ENCODE peak calls at places on chromosomes 11 and 22, in seven cellular contexts. O is HL-60, W is PC-3, M is transverse colon, Z is astrocyte of the spinal cord, L is fibroblast of mammary gland, V is coronary artery. D is an unnamed sample.

GRCh38 chr11:118398797-118399564 is 2.4 kb upstream of the ATP5MG start:
- DNase-seq in O (no peak), W (no peak), M (no peak), Z (no peak), L (no peak), V (no peak), D (no peak)

GRCh38 chr11:10392680-10393079 is 62.4 kb upstream of the AMPD3 start:
- DNase-seq in O (no peak), W (no peak), M (no peak), Z (peak; percentile 60), L (peak; percentile 29), V (no peak), D (no peak)

GRCh38 chr11:2203440-2204259 is 32.0 kb upstream of the TH start:
- DNase-seq in O (no peak), W (no peak), M (peak; percentile 43), Z (no peak), L (no peak), V (peak; percentile 62), D (no peak)

GRCh38 chr22:27454807-27455450 is 346.6 kb downstream of the MN1 start:
- DNase-seq in O (no peak), W (no peak), M (no peak), Z (no peak), L (no peak), V (no peak), D (no peak)

GRCh38 chr11:65446446-65447277 is 24.1 kb downstream of the NEAT1 start:
- DNase-seq in O (no peak), W (peak; percentile 2), M (no peak), Z (peak; percentile 62), L (peak; percentile 63), V (peak; percentile 85), D (no peak)

GRCh38 chr11:77879218-77879617 is 58.3 kb downstream of the AAMDC start:
- DNase-seq in O (peak; percentile 7), W (no peak), M (no peak), Z (peak; percentile 18), L (peak; percentile 70), V (no peak), D (no peak)

GRCh38 chr11:123063396-123064267 is 1.7 kb upstream of the HSPA8 start:
- DNase-seq in O (peak; percentile 71), W (peak; percentile 56), M (peak; percentile 52), Z (peak; percentile 78), L (peak; percentile 72), V (peak; percentile 80), D (peak; percentile 28)

GRCh38 chr11:103436131-103436770 is 327.0 kb downstream of the DYNC2H1 start:
- DNase-seq in O (no peak), W (no peak), M (no peak), Z (no peak), L (no peak), V (no peak), D (no peak)

GRCh38 chr11:125494601-125494986 is 1.5 kb downstream of the FEZ1 start:
- DNase-seq in O (no peak), W (no peak), M (no peak), Z (peak; percentile 7), L (no peak), V (no peak), D (no peak)

GRCh38 chr11:76587810-76588454 is 82.6 kb downstream of the LRRC32 start:
- DNase-seq in O (no peak), W (peak; percentile 29), M (no peak), Z (no peak), L (no peak), V (no peak), D (no peak)

GRCh38 chr11:66494935-66495334 is 14.7 kb downstream of the DPP3 start:
- DNase-seq in O (no peak), W (no peak), M (no peak), Z (no peak), L (no peak), V (no peak), D (no peak)

GRCh38 chr11:66493124-66493523 is 12.9 kb downstream of the DPP3 start:
- DNase-seq in O (no peak), W (no peak), M (no peak), Z (no peak), L (no peak), V (no peak), D (no peak)

GRCh38 chr11:66497206-66497605 is 13.2 kb upstream of the BBS1 start:
- DNase-seq in O (no peak), W (no peak), M (no peak), Z (no peak), L (no peak), V (no peak), D (no peak)

GRCh38 chr11:66494458-66494857 is 14.2 kb downstream of the DPP3 start:
- DNase-seq in O (no peak), W (no peak), M (no peak), Z (no peak), L (no peak), V (no peak), D (no peak)

GRCh38 chr11:66495401-66495844 is 15.0 kb upstream of the BBS1 start:
- DNase-seq in O (no peak), W (peak; percentile 21), M (no peak), Z (no peak), L (no peak), V (no peak), D (no peak)
- TF ChIP-seq CTCF in O (peak; percentile 4), W (peak; percentile 61), M (no peak), Z (peak; percentile 39), L (peak; percentile 17), V (no peak), D (peak; percentile 22)

DNA sequence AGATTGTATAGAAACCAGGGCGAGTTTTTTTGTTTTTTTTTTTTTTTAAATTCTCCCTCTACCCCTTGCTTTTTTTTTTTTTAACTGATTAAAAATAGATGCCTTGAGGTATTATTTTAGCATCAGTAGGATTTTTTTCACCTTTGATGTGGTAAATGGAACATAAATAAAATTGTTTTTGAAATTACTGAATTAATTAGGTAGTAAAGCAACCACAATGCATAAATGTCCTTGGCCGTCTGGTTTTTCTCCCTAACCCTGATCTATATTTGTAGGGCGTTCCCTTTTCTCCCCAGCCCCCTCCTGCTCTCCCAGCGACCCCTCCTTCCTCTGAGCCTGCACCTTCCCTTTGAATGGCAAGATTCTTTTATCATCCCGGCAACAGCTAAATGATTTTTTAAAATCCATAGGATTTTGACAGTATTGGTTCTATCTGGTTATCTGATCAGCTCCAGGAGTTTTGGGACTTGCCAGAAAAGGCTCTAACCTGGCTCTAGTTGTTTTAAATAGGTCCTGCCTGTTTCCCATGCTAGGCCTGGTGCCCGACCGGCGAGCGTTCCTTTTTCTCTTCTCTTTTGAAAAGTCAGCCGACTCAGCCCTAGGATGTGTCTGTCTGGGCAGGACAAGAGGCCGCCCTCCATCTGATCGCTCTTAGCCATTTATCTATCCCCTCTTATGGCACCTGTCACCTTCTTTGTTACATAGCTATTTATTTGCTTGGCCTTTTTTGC is 108.0 kb downstream of the ZBTB16 start:
- DNase-seq in O (no peak), W (no peak), M (no peak), Z (no peak), L (no peak), V (no peak), D (no peak)
- TF ChIP-seq CTCF in O (no peak), W (no peak), M (no peak), Z (no peak), L (no peak), V (no peak), D (no peak)

DNA sequence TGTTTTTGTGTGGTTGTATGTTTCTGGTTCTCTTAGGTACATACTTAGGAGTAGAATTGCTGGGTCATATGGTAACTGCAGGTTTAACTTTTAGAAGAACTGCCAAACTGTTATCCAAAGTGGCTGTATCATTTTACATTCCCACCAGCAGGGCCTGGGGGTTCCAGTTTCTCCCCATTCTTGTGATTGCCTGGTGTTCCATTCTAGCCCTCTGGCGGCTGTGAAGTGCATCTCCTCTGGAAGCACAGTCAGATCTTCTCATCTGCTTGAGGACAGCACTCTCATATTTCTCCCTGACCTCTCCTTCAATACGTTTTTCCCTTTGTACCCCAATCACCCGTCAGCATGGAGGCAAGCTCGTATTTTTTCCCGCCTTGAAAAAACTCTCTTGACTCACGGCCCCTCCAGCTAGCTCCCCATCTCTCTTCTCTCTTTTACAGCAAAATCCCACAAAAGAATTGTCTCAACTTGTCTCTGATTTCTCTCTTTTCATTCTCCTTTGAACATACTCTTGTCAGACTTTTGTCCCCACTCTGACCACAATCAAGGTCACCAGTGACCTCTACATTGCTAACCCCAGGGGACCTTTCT is 56.8 kb upstream of the THY1 start:
- DNase-seq in O (peak; percentile 24), W (peak; percentile 40), M (no peak), Z (peak; percentile 26), L (peak; percentile 42), V (peak; percentile 35), D (no peak)
- TF ChIP-seq CTCF in O (peak; percentile 7), W (peak; percentile 60), M (no peak), Z (peak; percentile 70), L (peak; percentile 53), V (no peak), D (peak; percentile 71)

DNA sequence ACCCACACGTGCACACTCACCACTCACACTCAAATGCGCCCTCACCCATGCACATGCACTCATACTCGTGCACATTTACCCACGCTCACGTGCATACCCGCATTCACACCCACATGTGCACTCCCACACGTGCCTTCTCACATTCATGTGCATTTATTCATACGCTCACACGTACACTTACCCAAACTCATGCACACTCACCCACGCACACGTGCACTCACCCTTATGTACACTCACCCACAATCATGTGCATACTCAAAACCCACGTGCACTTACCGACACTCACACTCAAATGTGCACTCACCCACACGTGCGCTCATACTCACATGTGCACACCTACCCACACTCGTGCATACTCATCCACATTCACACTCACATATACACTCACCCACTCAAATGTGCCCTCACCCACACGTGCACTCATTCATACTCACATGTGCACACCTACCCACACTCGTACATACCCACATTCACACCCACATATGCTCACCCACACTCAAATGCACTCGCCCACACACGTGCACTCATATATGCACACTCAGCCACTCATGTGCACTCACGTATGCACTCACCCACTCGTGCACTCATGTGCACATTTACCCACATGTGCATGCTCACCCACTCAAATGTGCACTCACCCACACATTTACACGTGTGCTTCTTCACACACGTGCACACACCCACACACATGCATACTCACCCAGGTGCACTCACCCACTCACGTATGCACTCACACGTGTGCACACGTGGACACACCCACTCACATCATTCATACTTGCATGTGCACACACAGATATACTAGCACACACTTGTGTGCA is 84.4 kb downstream of the TRMU start:
- DNase-seq in O (no peak), W (no peak), M (no peak), Z (no peak), L (no peak), V (no peak), D (no peak)
- TF ChIP-seq CTCF in O (no peak), W (no peak), M (no peak), Z (no peak), L (no peak), V (no peak), D (no peak)

GRCh38 chr11:44865866-44866272 is 84.8 kb downstream of the TP53I11 start:
- DNase-seq in O (no peak), W (peak; percentile 18), M (no peak), Z (no peak), L (no peak), V (no peak), D (no peak)
- TF ChIP-seq CTCF in O (no peak), W (peak; percentile 19), M (no peak), Z (no peak), L (no peak), V (no peak), D (no peak)

GRCh38 chr22:44623771-44624510 is 78.1 kb upstream of the PRR5 start:
- DNase-seq in O (peak; percentile 53), W (peak; percentile 48), M (no peak), Z (no peak), L (no peak), V (no peak), D (peak; percentile 74)
- TF ChIP-seq CTCF in O (peak; percentile 50), W (peak; percentile 61), M (no peak), Z (peak; percentile 69), L (no peak), V (no peak), D (peak; percentile 31)

GRCh38 chr11:61429346-61429690 is 457 bp downstream of the CPSF7 start:
- DNase-seq in O (peak; percentile 22), W (peak; percentile 51), M (peak; percentile 63), Z (peak; percentile 50), L (peak; percentile 49), V (peak; percentile 79), D (peak; percentile 93)
- TF ChIP-seq CTCF in O (no peak), W (peak; percentile 34), M (no peak), Z (no peak), L (no peak), V (no peak), D (peak; percentile 63)

D was measured in glutamatergic neuron.